ENCODE peak calls at places on chromosomes 7 and 10, in nine cellular contexts. K is GM23248; H is RWPE1; F is mesothelial cell of epicardium; L is HT-29; J is stimulated activated CD4-positive, alpha-beta T cell treated with anti-CD3 and anti-CD28 coated beads, Interleukin-12 subunit alpha, Interleukin-12 subunit beta, amount 100 ng/mL, for 4 hours; P is T-helper 17 cell; X is OCI-LY7; W is GM04504. Y is an unnamed sample.

GRCh38 chr7:25348066-25348595 is 119.8 kb upstream of the NPVF start:
- DNase-seq in L (no peak), F (no peak), J (no peak), H (no peak), X (no peak), P (no peak), K (no peak), W (no peak), Y (no peak)

GRCh38 chr10:61643316-61643751 is 19.4 kb upstream of the CABCOCO1 start:
- DNase-seq in K (peak), W (peak), P (no peak), F (no peak), X (no peak), L (no peak), H (no peak), J (no peak), Y (peak)

GRCh38 chr10:23293145-23293724 is 51.4 kb downstream of the C10orf67 start:
- DNase-seq in J (peak), L (peak), K (peak), X (peak), W (no peak), F (no peak), H (peak), P (no peak), Y (peak)

GRCh38 chr7:87404674-87405073 is 59.2 kb downstream of the CROT start:
- DNase-seq in X (no peak), P (no peak), H (no peak), W (no peak), L (no peak), F (no peak), J (no peak), K (peak), Y (no peak)

GRCh38 chr10:22271786-22272185 is 44.4 kb upstream of the COMMD3 start:
- DNase-seq in W (no peak), P (no peak), F (no peak), J (no peak), L (no peak), K (peak), H (no peak), X (no peak), Y (no peak)

GRCh38 chr7:79452495-79453265 is 787 bp downstream of the MAGI2 start:
- DNase-seq in H (peak), X (no peak), P (no peak), L (no peak), W (no peak), K (peak), J (no peak), F (peak), Y (no peak)

GRCh38 chr7:81664304-81664703 is 105.5 kb downstream of the HGF start:
- DNase-seq in X (no peak), W (no peak), H (no peak), L (no peak), J (no peak), F (no peak), P (no peak), K (no peak), Y (no peak)

GRCh38 chr7:132394283-132395003 is 181.8 kb downstream of the PLXNA4 start:
- DNase-seq in P (no peak), L (peak), K (peak), J (no peak), W (no peak), H (no peak), X (peak), F (no peak), Y (no peak)

GRCh38 chr7:129952653-129953560 is at the start of gene UBE2H:
- DNase-seq in H (peak), X (peak), L (peak), K (peak), F (peak), W (peak), P (peak), J (peak), Y (peak)

GRCh38 chr10:33136781-33137180 is 178.8 kb upstream of the ITGB1 start:
- DNase-seq in F (no peak), K (peak), X (no peak), W (no peak), J (no peak), L (peak), H (peak), P (no peak), Y (peak)

GRCh38 chr7:33547880-33548279 is 357.5 kb upstream of the BMPER start:
- DNase-seq in P (no peak), X (no peak), J (no peak), H (no peak), F (no peak), L (no peak), W (no peak), K (no peak), Y (no peak)

GRCh38 chr7:50657912-50658311 is 92.7 kb upstream of the DDC start:
- DNase-seq in X (no peak), F (no peak), P (no peak), H (no peak), K (no peak), J (no peak), W (no peak), L (no peak), Y (no peak)

GRCh38 chr10:121099601-121100000 is 248.4 kb downstream of the WDR11 start:
- DNase-seq in J (no peak), F (no peak), L (no peak), W (no peak), P (no peak), X (no peak), K (no peak), H (no peak), Y (no peak)

GRCh38 chr10:71888623-71889387 is 37.8 kb upstream of the PSAP start:
- DNase-seq in J (peak), H (peak), W (peak), K (peak), L (peak), X (peak), P (peak), F (peak), Y (peak)

GRCh38 chr7:3321745-3322144 is 20.7 kb downstream of the SDK1 start:
- DNase-seq in P (no peak), K (no peak), H (no peak), J (no peak), X (no peak), W (no peak), F (no peak), L (no peak), Y (no peak)

GRCh38 chr7:141785711-141786552 is 4.1 kb upstream of the TAS2R5 start:
- DNase-seq in W (peak), L (peak), H (peak), P (no peak), K (peak), X (peak), F (no peak), J (peak), Y (peak)

GRCh38 chr10:121188005-121188404 is 336.8 kb downstream of the WDR11 start:
- DNase-seq in K (no peak), J (no peak), W (no peak), H (no peak), L (peak), P (no peak), X (no peak), F (no peak), Y (no peak)

GRCh38 chr10:71323407-71323806 is 4.3 kb downstream of the SLC29A3 start:
- DNase-seq in W (no peak), L (peak), F (no peak), P (no peak), K (peak), J (no peak), X (peak), H (peak), Y (peak)

GRCh38 chr10:117221156-117221711 is 19.7 kb upstream of the SLC18A2 start:
- DNase-seq in W (no peak), H (peak), F (no peak), X (no peak), P (no peak), J (no peak), K (peak), L (peak), Y (peak)